ENCODE peak calls at places on chromosomes 7 and 10, in four cellular contexts. K is endothelial cell, Y is tibial artery, B is HCT116. N is an unnamed sample.
A peak's percentile ranks its signal among the peaks of the same experiment; 100 is the strongest.

GRCh38 chr10:54441286-54441685 is 359.7 kb downstream of the PCDH15 start:
- DNase-seq in K (no peak), Y (no peak), B (no peak), N (no peak)

GRCh38 chr10:24920907-24921881 is 31.2 kb downstream of the PRTFDC1 start:
- DNase-seq in K (no peak), Y (peak; percentile 62), B (no peak), N (peak; percentile 40)

GRCh38 chr7:130888017-130888371 is 154.0 kb upstream of the KLF14 start:
- DNase-seq in K (no peak), Y (no peak), B (no peak), N (no peak)

GRCh38 chr10:58514102-58514472 is 1.4 kb downstream of the BICC1 start:
- DNase-seq in K (no peak), Y (no peak), B (no peak), N (no peak)

GRCh38 chr7:132882714-132883428 is 199.0 kb downstream of the CHCHD3 start:
- DNase-seq in K (no peak), Y (no peak), B (no peak), N (no peak)

GRCh38 chr7:139651308-139651707 is 126.5 kb downstream of the HIPK2 start:
- DNase-seq in K (no peak), Y (no peak), B (no peak), N (no peak)

GRCh38 chr10:51397695-51398094 is 301.7 kb downstream of the CSTF2T start:
- DNase-seq in K (no peak), Y (peak; percentile 65), B (no peak), N (no peak)

GRCh38 chr7:42661312-42661711 is 250.6 kb downstream of the C7orf25 start:
- DNase-seq in K (no peak), Y (no peak), B (peak; percentile 16), N (no peak)

GRCh38 chr10:78543749-78544446 is 510.2 kb downstream of the RPS24 start:
- DNase-seq in K (no peak), Y (peak; percentile 88), B (no peak), N (peak; percentile 37)

GRCh38 chr7:155656891-155657290 is 12.4 kb downstream of the RBM33 start:
- DNase-seq in K (no peak), Y (no peak), B (no peak), N (no peak)

GRCh38 chr7:157465597-157466348 is 129.0 kb downstream of the DNAJB6 start:
- DNase-seq in K (no peak), Y (no peak), B (no peak), N (no peak)

GRCh38 chr10:93465806-93466675 is 16.1 kb downstream of the MYOF start:
- DNase-seq in K (no peak), Y (peak; percentile 93), B (peak; percentile 90), N (peak; percentile 70)

GRCh38 chr10:83533290-83533689 is 606.0 kb upstream of the GHITM start:
- DNase-seq in K (no peak), Y (no peak), B (no peak), N (no peak)

GRCh38 chr7:20241491-20242261 is 24.5 kb upstream of the MACC1 start:
- DNase-seq in K (no peak), Y (no peak), B (no peak), N (no peak)

GRCh38 chr10:130137077-130137448 is 872 bp downstream of the GLRX3 start:
- DNase-seq in K (peak; percentile 10), Y (no peak), B (no peak), N (no peak)

GRCh38 chr7:80420876-80421275 is 91.0 kb downstream of the GNAT3 start:
- DNase-seq in K (no peak), Y (no peak), B (no peak), N (no peak)

GRCh38 chr7:139648941-139649425 is 125.5 kb downstream of the CLEC2L start:
- DNase-seq in K (no peak), Y (no peak), B (no peak), N (no peak)

DNA sequence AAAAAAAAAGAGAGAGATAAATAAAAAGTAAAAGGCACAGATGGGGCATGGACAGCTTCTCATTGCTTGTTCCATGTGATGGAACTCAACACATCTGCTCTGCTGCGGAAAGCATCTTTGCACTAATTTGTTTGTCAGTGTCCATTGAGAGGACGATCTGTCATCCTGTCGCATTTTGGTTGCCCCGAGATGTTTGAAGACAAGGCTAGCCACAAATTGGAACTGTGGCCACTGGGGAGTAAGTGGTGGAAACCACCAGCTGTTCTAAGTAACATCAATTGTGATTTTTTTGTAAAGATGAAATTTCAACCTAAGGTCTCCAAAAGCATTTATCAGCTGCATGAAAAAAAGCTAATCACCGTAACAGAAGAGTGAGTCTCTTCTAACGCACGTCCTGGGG is 312.7 kb downstream of the ADARB2 start:
- DNase-seq in K (no peak), Y (no peak), B (no peak), N (no peak)
- TF ChIP-seq CTCF in K (no peak), Y (no peak), B (no peak), N (no peak)

GRCh38 chr7:128919881-128920789 is 9.6 kb upstream of the KCP start:
- DNase-seq in K (no peak), Y (no peak), B (no peak), N (no peak)
- TF ChIP-seq CTCF in K (no peak), Y (no peak), B (no peak), N (no peak)

GRCh38 chr7:141225916-141226618 is 152.2 kb downstream of the TMEM178B start:
- DNase-seq in K (no peak), Y (no peak), B (no peak), N (no peak)

GRCh38 chr7:141232286-141233051 is 158.6 kb downstream of the TMEM178B start:
- DNase-seq in K (no peak), Y (no peak), B (no peak), N (no peak)

GRCh38 chr7:141228482-141228881 is 154.6 kb downstream of the TMEM178B start:
- DNase-seq in K (no peak), Y (no peak), B (no peak), N (no peak)

GRCh38 chr7:141227454-141227853 is 153.6 kb downstream of the TMEM178B start:
- DNase-seq in K (no peak), Y (no peak), B (no peak), N (no peak)

DNA sequence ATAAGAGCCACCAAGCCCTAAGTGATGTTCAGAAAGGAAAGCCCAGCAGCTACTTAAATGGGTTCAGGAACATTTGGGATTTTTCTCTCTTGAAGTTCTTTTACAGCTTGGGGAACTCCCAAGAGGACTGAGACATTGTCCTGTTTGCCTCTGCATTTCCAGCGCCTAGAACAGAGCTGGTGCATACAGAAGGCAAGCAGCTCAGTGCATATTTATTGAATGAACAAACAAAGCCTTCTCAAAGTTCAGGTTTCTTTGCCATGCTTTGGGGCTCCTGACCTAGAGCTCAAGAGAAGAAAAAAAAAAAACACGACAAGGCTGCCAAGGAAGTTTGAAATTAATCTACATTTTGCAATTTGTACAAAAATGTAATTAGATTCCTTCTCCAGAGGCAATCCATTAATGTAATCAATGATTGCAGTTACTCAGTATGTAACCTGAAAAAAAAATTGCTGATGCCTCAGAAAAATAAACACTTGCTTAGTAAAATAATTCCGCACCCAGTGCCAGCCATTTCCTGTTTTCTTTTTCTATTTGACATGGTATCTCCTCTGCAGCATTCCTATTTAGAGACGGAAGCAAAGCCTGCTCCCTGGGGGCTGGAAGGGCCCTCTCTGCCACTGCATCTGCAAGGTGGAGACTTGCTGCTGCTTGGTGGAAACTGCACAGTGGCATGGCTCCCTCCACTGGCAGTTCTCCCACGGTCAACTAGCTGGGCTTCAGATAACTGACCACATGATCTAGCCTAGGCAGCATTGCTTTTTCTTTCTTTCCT is 157.3 kb downstream of the TMEM178B start:
- DNase-seq in K (peak; percentile 45), Y (no peak), B (peak; percentile 21), N (no peak)
- TF ChIP-seq CTCF in K (no peak), Y (no peak), B (peak; percentile 34), N (no peak)

GRCh38 chr7:144787127-144787526 is 48.7 kb downstream of the TPK1 start:
- DNase-seq in K (peak; percentile 5), Y (no peak), B (peak; percentile 18), N (no peak)
- TF ChIP-seq CTCF in K (peak; percentile 43), Y (peak; percentile 11), B (peak; percentile 45), N (no peak)

DNA sequence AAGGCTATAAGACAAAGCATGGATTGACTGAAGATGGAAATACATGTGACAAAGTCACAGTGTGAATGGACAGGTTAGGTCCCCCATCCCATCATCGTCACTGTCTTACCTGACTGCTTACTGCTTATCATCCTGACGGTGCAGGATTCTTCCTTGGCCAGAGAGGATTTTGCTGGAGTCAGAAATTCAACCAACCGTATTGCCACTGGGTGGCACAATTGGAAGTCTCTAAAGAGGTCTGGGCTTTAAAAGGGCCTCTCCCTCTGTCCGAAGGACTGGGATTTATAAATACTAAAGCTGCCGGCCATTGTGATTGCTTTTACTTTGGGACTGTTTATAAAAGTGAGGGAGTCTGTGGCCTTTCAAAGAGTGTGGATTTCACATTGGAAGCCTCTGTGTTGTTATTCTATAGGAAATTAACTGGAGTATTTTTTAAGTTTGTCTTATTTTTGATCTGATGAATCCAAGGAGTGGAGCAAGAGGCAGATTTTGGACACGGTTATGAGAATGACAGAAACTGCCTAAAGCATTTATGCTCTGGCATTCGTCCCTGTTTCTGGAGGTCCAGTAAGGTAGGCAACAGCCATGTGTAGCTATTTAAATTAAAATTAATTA is 113.3 kb upstream of the CREB5 start:
- DNase-seq in K (peak; percentile 52), Y (no peak), B (peak; percentile 48), N (no peak)
- TF ChIP-seq CTCF in K (no peak), Y (peak; percentile 30), B (peak; percentile 64), N (no peak)

DNA sequence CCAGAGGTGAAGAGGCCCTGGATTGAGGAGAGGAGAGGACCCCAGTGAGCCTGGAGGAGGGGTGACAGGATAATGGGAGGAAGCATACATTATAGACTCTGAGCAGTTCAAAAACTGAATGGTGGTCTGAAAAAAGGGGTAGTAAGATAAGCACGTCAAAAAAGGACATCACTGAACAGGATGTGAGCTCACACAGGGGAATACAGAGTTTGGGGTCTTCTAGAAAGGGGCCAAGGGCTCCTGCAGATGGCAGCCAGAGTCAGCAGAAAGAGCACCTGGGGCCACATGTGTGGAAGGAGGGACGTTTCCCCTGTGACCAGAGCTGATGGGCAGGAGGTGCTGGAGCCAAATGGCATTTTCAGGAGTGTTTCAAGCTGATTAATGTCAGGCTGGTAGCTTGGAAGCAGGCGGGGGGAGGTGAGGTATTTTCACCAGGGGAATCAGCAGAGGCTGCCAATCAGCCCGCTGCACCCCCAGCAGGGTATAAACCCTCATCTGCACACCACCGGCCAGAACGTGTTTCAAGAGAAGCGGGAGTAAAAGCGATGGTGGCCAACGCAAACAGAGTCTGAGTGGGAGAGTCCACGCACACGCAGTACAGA is 85.7 kb downstream of the TNS3 start:
- DNase-seq in K (no peak), Y (no peak), B (no peak), N (no peak)
- TF ChIP-seq CTCF in K (no peak), Y (no peak), B (no peak), N (no peak)

DNA sequence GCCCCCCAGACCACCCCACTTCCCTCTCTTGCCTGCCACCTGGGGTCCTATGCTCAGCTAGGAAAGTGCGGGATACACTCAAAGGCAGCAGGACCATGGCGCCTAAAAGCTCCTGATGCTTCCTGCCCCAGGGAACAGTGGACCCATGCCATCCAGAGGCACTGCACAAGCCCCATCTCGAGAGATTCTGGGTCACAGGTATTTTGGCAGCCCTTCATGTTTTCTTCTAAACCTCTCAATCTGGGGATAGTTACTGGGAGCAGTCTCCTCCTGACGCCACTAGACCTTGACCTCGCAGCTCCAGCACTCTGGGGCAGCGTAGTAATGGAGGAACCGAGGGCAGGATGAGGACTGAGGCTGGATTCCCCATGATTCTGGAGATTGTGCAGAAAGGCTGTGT is 107.1 kb downstream of the GRK5 start:
- DNase-seq in K (no peak), Y (no peak), B (no peak), N (no peak)
- TF ChIP-seq CTCF in K (no peak), Y (no peak), B (no peak), N (no peak)

GRCh38 chr10:31124852-31125251 is 93.2 kb upstream of the ZNF438 start:
- DNase-seq in K (no peak), Y (no peak), B (no peak), N (no peak)
- TF ChIP-seq CTCF in K (no peak), Y (no peak), B (no peak), N (no peak)

N was measured in omental fat pad.